ENCODE peak calls at places on chromosomes 6 and 20, in four cellular contexts. T is A549, G is WTC11, R is HepG2. I is an unnamed sample.

GRCh38 chr6:32854376-32855178 is 585 bp downstream of the PSMB9 start:
- DNase-seq in T (no peak), G (no peak), R (no peak), I (no peak)

GRCh38 chr6:100237881-100238280 is 226.8 kb downstream of the SIM1 start:
- DNase-seq in T (no peak), G (no peak), R (no peak), I (no peak)

GRCh38 chr20:41649489-41649888 is 31.3 kb upstream of the CHD6 start:
- DNase-seq in T (no peak), G (no peak), R (no peak), I (no peak)

GRCh38 chr6:95244749-95245148 is 332.6 kb upstream of the MANEA start:
- DNase-seq in T (peak), G (no peak), R (no peak), I (no peak)

GRCh38 chr6:19835605-19836004 is 1.6 kb upstream of the ID4 start:
- DNase-seq in T (no peak), G (no peak), R (no peak), I (no peak)

GRCh38 chr6:170108890-170109587 is 181.8 kb downstream of the DLL1 start:
- DNase-seq in T (no peak), G (no peak), R (no peak), I (no peak)

GRCh38 chr6:32439139-32439538 is 548 bp upstream of the HLA-DRA start:
- DNase-seq in T (no peak), G (no peak), R (no peak), I (no peak)

GRCh38 chr6:157059781-157060180 is 263.5 kb downstream of the TMEM242 start:
- DNase-seq in T (no peak), G (no peak), R (no peak), I (no peak)

GRCh38 chr20:59677586-59677985 is 73.2 kb downstream of the PHACTR3 start:
- DNase-seq in T (no peak), G (no peak), R (no peak), I (no peak)

GRCh38 chr6:115934829-115935228 is 125.9 kb downstream of the FRK start:
- DNase-seq in T (no peak), G (no peak), R (no peak), I (no peak)

GRCh38 chr6:93453956-93454355 is 34.6 kb upstream of the EPHA7 start:
- DNase-seq in T (no peak), G (no peak), R (no peak), I (no peak)

GRCh38 chr6:43311681-43312080 is 3.1 kb upstream of the CRIP3 start:
- DNase-seq in T (no peak), G (no peak), R (no peak), I (no peak)

GRCh38 chr6:7164536-7165001 is 56.8 kb downstream of the RREB1 start:
- DNase-seq in T (no peak), G (no peak), R (no peak), I (no peak)

GRCh38 chr6:139448094-139448649 is 73.7 kb upstream of the CITED2 start:
- DNase-seq in T (no peak), G (no peak), R (no peak), I (no peak)

GRCh38 chr6:129314575-129314974 is 395.4 kb downstream of the ARHGAP18 start:
- DNase-seq in T (no peak), G (no peak), R (no peak), I (no peak)

GRCh38 chr6:165231581-165232276 is 77.7 kb downstream of the C6orf118 start:
- DNase-seq in T (peak), G (peak), R (no peak), I (no peak)

GRCh38 chr6:115898246-115898645 is 162.4 kb downstream of the FRK start:
- DNase-seq in T (no peak), G (no peak), R (no peak), I (no peak)

GRCh38 chr6:46191961-46192360 is 21.2 kb upstream of the ENPP5 start:
- DNase-seq in T (no peak), G (no peak), R (no peak), I (no peak)

GRCh38 chr6:2917065-2917464 is 14.0 kb upstream of the SERPINB9 start:
- DNase-seq in T (no peak), G (no peak), R (no peak), I (peak)

GRCh38 chr6:854405-855073 is 161.6 kb upstream of the EXOC2 start:
- DNase-seq in T (no peak), G (no peak), R (no peak), I (no peak)

GRCh38 chr20:34921436-34921835 is 34.2 kb downstream of the GSS start:
- DNase-seq in T (no peak), G (no peak), R (no peak), I (no peak)

GRCh38 chr20:1478566-1478965 is 11.9 kb upstream of the NSFL1C start:
- DNase-seq in T (peak), G (no peak), R (no peak), I (no peak)

GRCh38 chr6:167471548-167471930 is 146.7 kb downstream of the TTLL2 start:
- DNase-seq in T (no peak), G (no peak), R (no peak), I (no peak)

GRCh38 chr20:31661625-31662371 is 24.1 kb downstream of the COX4I2 start:
- DNase-seq in T (peak), G (peak), R (peak), I (peak)

GRCh38 chr6:93498713-93499112 is 79.4 kb upstream of the EPHA7 start:
- DNase-seq in T (no peak), G (no peak), R (no peak), I (no peak)

GRCh38 chr6:1802495-1803395 is 193.0 kb downstream of the FOXC1 start:
- DNase-seq in T (no peak), G (no peak), R (no peak), I (no peak)

GRCh38 chr20:32968833-32969241 is 35.4 kb downstream of the SUN5 start:
- DNase-seq in T (no peak), G (peak), R (no peak), I (no peak)

GRCh38 chr20:34536798-34537394 is 20.7 kb downstream of the DYNLRB1 start:
- DNase-seq in T (peak), G (peak), R (peak), I (no peak)

GRCh38 chr20:42370086-42370485 is 751.9 kb upstream of the CHD6 start:
- DNase-seq in T (no peak), G (no peak), R (no peak), I (peak)

GRCh38 chr20:62929051-62929538 is 2.8 kb upstream of the DIDO1 start:
- DNase-seq in T (no peak), G (peak), R (peak), I (peak)

GRCh38 chr6:170209354-170210025 is 81.4 kb downstream of the DLL1 start:
- DNase-seq in T (no peak), G (no peak), R (no peak), I (no peak)

GRCh38 chr20:59123011-59123676 is 40.5 kb upstream of the ZNF831 start:
- DNase-seq in T (no peak), G (no peak), R (no peak), I (no peak)

GRCh38 chr6:168514216-168514615 is 73.2 kb downstream of the SMOC2 start:
- DNase-seq in T (no peak), G (no peak), R (no peak), I (no peak)

GRCh38 chr6:131949909-131950766 is 1.0 kb downstream of the CCN2 start:
- DNase-seq in T (peak), G (peak), R (peak), I (no peak)

GRCh38 chr6:140052757-140053729 is 678.6 kb upstream of the CITED2 start:
- DNase-seq in T (peak), G (peak), R (no peak), I (peak)

GRCh38 chr6:1027795-1028569 is 283.9 kb upstream of the FOXQ1 start:
- DNase-seq in T (no peak), G (no peak), R (no peak), I (no peak)

GRCh38 chr6:104630955-104631354 is 228.8 kb downstream of the HACE1 start:
- DNase-seq in T (no peak), G (no peak), R (no peak), I (no peak)

GRCh38 chr20:8943638-8944037 is 125.2 kb upstream of the PLCB4 start:
- DNase-seq in T (no peak), G (no peak), R (no peak), I (no peak)
- TF ChIP-seq HMGXB4 in T (no peak), G (no peak), R (no peak), I (no peak)

GRCh38 chr6:127100510-127101140 is 17.8 kb upstream of the RSPO3 start:
- DNase-seq in T (peak), G (no peak), R (no peak), I (no peak)
- TF ChIP-seq NR3C1 in T (no peak), G (no peak), R (no peak), I (no peak)

GRCh38 chr20:36929290-36929689 is 22.2 kb downstream of the SAMHD1 start:
- DNase-seq in T (no peak), G (no peak), R (no peak), I (no peak)

GRCh38 chr20:36929691-36930090 is 21.8 kb downstream of the SAMHD1 start:
- DNase-seq in T (no peak), G (no peak), R (no peak), I (no peak)

GRCh38 chr20:36925234-36925633 is 26.3 kb downstream of the SAMHD1 start:
- DNase-seq in T (no peak), G (no peak), R (no peak), I (no peak)

GRCh38 chr20:36926653-36927200 is 24.8 kb downstream of the SAMHD1 start:
- DNase-seq in T (no peak), G (no peak), R (no peak), I (no peak)

DNA sequence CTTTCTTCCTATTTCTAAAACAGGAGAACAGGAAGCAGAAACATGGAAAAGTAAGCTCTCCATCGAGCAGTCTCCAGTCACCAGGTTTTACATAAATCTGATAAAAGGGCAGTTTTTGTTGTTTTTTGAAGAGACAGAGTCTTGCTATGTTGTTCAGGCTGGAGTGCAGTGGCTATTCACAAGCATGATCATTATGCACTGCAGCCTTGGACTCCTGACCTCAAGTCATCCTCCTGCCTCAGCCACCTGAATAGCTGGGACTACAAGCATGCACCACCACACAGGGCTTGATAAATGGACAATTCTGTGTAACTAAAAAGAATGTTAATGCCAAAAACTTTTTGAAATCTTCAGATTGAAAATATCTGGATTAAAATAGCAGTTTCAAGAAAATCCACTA is 23.8 kb downstream of the SAMHD1 start:
- DNase-seq in T (no peak), G (no peak), R (peak), I (no peak)
- TF ChIP-seq HMGXB4 in T (no peak), G (no peak), R (no peak), I (no peak)

DNA sequence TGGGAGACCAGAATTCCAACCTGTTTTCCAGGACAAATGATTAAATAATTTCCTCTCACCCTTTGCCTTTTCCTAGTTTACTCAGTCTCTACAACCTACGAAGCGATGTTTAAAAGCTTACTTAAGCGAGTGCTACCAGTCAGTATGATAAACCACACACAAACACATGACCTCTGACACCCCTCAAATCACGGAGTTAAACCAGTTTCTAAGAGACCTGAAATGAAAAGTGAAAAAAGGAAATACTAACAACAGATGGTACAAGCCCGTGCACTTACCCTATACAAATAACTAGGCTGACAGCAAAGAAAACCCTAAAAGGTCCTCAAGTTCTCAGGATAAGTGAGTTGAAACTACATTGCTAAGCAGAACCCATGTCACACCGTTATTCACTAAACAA is 7.7 kb downstream of the TNFRSF21 start:
- DNase-seq in T (no peak), G (no peak), R (no peak), I (no peak)
- TF ChIP-seq NR3C1 in T (no peak), G (no peak), R (no peak), I (no peak)

GRCh38 chr6:89895273-89895874 is 1.1 kb downstream of the GJA10 start:
- DNase-seq in T (peak), G (peak), R (peak), I (no peak)
- TF ChIP-seq HMGXB4 in T (no peak), G (no peak), R (no peak), I (no peak)

GRCh38 chr6:38776515-38776914 is 61.4 kb downstream of the DNAH8 start:
- DNase-seq in T (no peak), G (no peak), R (no peak), I (no peak)
- TF ChIP-seq NR3C1 in T (no peak), G (no peak), R (no peak), I (no peak)

DNA sequence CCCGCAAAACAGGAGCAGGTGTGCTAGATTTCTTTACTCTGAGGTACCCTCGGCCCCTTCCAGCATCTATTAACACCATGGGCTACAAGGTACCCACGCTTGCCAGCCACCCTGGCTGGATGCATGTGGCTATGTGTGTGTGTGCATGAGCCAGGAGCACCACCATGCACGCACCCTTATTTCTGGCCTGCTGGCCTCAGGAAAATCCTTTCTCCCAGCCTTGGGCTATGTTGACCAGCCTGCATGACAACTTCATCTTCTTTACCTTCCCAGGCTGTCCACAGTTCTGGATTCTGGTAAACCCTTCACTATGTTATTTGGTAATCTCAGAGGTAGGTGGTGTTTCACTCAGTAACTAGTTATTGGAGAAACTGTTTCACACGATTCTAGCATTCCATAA is 40.4 kb downstream of the GPR6 start:
- DNase-seq in T (no peak), G (no peak), R (no peak), I (no peak)
- TF ChIP-seq HMGXB4 in T (no peak), G (no peak), R (no peak), I (no peak)

I was measured in K562.